ENCODE peak calls at places on chromosomes 7 and 10, in six cellular contexts. E, D, C, B, Y and I are unnamed samples.

GRCh38 chr7:135204271-135204872 is 7.0 kb downstream of the WDR91 start:
- DNase-seq in E (peak; percentile 93), D (no peak), C (no peak), B (peak; percentile 11), Y (no peak), I (no peak)

GRCh38 chr7:98225913-98226614 is 14.8 kb downstream of the BHLHA15 start:
- DNase-seq in E (no peak), D (no peak), C (no peak), B (no peak), Y (no peak), I (no peak)

GRCh38 chr10:15764867-15765454 is 45.2 kb upstream of the ITGA8 start:
- DNase-seq in E (no peak), D (no peak), C (no peak), B (no peak), Y (no peak), I (no peak)

GRCh38 chr10:74391786-74392185 is 240.8 kb downstream of the ADK start:
- DNase-seq in E (no peak), D (no peak), C (no peak), B (no peak), Y (no peak), I (no peak)

GRCh38 chr10:26310361-26310760 is 93.8 kb downstream of the GAD2 start:
- DNase-seq in E (no peak), D (no peak), C (no peak), B (no peak), Y (no peak), I (no peak)

GRCh38 chr7:134948736-134949135 is 37.6 kb upstream of the AGBL3 start:
- DNase-seq in E (peak; percentile 37), D (peak; percentile 57), C (no peak), B (peak; percentile 69), Y (no peak), I (no peak)

GRCh38 chr7:95867309-95867708 is 95.0 kb downstream of the DYNC1I1 start:
- DNase-seq in E (no peak), D (peak; percentile 2), C (peak; percentile 67), B (no peak), Y (no peak), I (no peak)

GRCh38 chr10:97647556-97647955 is 7.1 kb downstream of the PI4K2A start:
- DNase-seq in E (peak; percentile 57), D (peak; percentile 73), C (no peak), B (peak; percentile 53), Y (no peak), I (no peak)

GRCh38 chr10:133123050-133123745 is 35.5 kb downstream of the ADGRA1 start:
- DNase-seq in E (no peak), D (no peak), C (no peak), B (no peak), Y (no peak), I (no peak)

GRCh38 chr7:83857691-83858090 is 208.8 kb upstream of the SEMA3E start:
- DNase-seq in E (no peak), D (no peak), C (no peak), B (no peak), Y (no peak), I (no peak)

GRCh38 chr10:11095374-11095785 is 77.7 kb downstream of the CELF2 start:
- DNase-seq in E (no peak), D (no peak), C (peak; percentile 40), B (no peak), Y (no peak), I (no peak)

GRCh38 chr7:83347836-83348482 is 185.3 kb upstream of the PCLO start:
- DNase-seq in E (peak; percentile 65), D (peak; percentile 75), C (no peak), B (peak; percentile 85), Y (no peak), I (no peak)

GRCh38 chr10:61869772-61870520 is 31.6 kb upstream of the ARID5B start:
- DNase-seq in E (peak; percentile 73), D (no peak), C (no peak), B (peak; percentile 50), Y (no peak), I (no peak)

GRCh38 chr10:84296071-84296981 is 32.1 kb upstream of the CCSER2 start:
- DNase-seq in E (peak; percentile 98), D (peak; percentile 36), C (peak; percentile 52), B (peak; percentile 73), Y (no peak), I (no peak)

GRCh38 chr10:114714281-114714741 is 56.2 kb upstream of the ABLIM1 start:
- DNase-seq in E (peak; percentile 98), D (peak; percentile 27), C (no peak), B (peak; percentile 95), Y (no peak), I (no peak)

GRCh38 chr10:44132361-44133289 is 252.3 kb downstream of the CXCL12 start:
- DNase-seq in E (no peak), D (no peak), C (no peak), B (no peak), Y (no peak), I (no peak)

GRCh38 chr7:16929146-16929762 is 47.5 kb upstream of the AGR3 start:
- DNase-seq in E (no peak), D (no peak), C (no peak), B (no peak), Y (no peak), I (no peak)

GRCh38 chr10:122587099-122587725 is 26.7 kb downstream of the DMBT1 start:
- DNase-seq in E (no peak), D (no peak), C (no peak), B (no peak), Y (no peak), I (no peak)

GRCh38 chr7:50207682-50208255 is 96.7 kb upstream of the IKZF1 start:
- DNase-seq in E (no peak), D (no peak), C (no peak), B (no peak), Y (no peak), I (no peak)

GRCh38 chr10:103295391-103296044 is 18.6 kb downstream of the INA start:
- DNase-seq in E (peak; percentile 90), D (no peak), C (no peak), B (peak; percentile 62), Y (no peak), I (no peak)

GRCh38 chr10:123309740-123310139 is 155.5 kb downstream of the BUB3 start:
- DNase-seq in E (no peak), D (no peak), C (no peak), B (no peak), Y (no peak), I (no peak)

GRCh38 chr10:101079874-101080273 is 18.1 kb downstream of the KAZALD1 start:
- DNase-seq in E (no peak), D (no peak), C (no peak), B (no peak), Y (no peak), I (no peak)

GRCh38 chr7:155224116-155224811 is 73.4 kb upstream of the INSIG1 start:
- DNase-seq in E (no peak), D (no peak), C (no peak), B (no peak), Y (no peak), I (no peak)

GRCh38 chr10:68208424-68209042 is 23.4 kb downstream of the ATOH7 start:
- DNase-seq in E (peak; percentile 79), D (peak; percentile 68), C (peak; percentile 93), B (peak; percentile 82), Y (peak; percentile 87), I (peak; percentile 58)

GRCh38 chr10:44253769-44254462 is 131.0 kb downstream of the CXCL12 start:
- DNase-seq in E (peak; percentile 94), D (no peak), C (no peak), B (peak; percentile 87), Y (no peak), I (no peak)

GRCh38 chr7:44051611-44052220 is 7.2 kb downstream of the DBNL start:
- DNase-seq in E (no peak), D (no peak), C (no peak), B (no peak), Y (no peak), I (no peak)

GRCh38 chr7:88020953-88021650 is 87.1 kb downstream of the ADAM22 start:
- DNase-seq in E (no peak), D (no peak), C (no peak), B (no peak), Y (no peak), I (no peak)
- H3K14ac ChIP-seq in E (no peak overlapping the region), D (no peak overlapping the region), C (no peak overlapping the region), B (no peak overlapping the region), Y (no peak overlapping the region), I (no peak overlapping the region)

DNA sequence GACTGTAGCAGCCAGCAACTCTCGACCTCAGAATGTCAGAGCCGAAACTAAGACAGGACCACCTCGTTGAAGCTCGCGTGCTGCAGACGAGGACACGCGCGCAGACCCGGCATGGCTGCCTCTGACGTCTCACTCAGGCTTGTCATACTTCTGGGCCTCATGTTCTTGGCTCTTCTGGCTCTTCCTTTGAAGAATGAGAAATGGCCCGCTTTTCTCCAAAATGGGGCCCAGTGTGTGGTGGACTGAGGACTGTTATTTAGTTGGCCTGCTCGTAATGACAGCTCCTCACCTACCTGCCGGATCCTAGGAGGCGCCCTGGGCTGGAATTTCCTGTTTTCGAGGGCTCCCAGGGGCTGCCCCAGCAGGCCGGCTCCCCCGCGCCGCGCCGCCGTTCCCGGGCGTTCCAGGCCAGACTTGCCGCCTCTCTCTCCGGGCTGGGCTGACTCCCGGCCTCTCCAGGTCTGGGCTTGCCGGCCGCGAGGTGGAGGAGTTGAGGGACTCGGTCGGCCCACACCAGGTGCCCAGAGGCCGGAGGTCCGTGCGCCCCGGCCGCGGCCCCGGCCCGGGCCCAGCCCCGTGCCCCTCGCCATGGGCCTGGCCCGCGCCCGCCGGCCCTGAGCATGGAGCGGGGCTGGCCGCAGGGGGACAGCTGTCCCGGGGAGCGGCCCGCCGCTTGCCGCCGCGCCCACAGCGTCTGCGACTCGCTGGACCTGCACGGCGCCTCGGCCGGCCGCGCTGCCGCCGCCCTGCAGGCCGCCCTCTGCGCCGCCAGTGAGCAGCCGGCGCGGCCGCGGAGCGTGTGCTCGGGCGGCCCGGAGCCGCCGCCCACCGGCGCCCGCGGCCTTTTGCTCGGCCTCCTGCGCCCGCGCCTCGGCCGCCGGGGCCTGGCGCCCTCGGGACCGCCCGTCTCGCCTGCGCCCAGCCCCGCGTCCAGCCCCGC is 28.1 kb downstream of the AGAP3 start:
- DNase-seq in E (no peak), D (peak; percentile 38), C (peak; percentile 58), B (no peak), Y (no peak), I (no peak)
- H3K23ac ChIP-seq in E (peak overlapping the region; percentile 64), D (no peak overlapping the region), C (no peak overlapping the region), B (no peak overlapping the region), Y (no peak overlapping the region), I (no peak overlapping the region)

DNA sequence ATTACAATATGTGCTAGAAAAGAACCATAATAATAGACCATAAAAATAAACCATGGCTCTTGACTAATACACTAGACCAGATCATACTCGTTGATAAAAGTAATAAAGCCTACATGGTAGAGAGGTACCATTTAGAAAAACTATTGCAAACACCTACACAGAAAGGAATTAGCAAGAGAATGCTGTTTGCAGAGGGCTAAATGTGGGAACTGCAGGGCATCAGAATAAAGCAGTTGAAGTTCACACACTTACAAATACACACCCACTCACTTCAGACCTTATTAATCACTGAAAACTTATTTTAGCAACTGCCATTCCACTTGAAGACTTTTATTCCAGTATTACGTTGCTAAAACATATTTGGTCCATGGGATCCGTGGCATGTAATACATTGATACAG is 72.0 kb downstream of the CREB5 start:
- DNase-seq in E (peak; percentile 18), D (no peak), C (no peak), B (no peak), Y (no peak), I (no peak)
- H3K9ac ChIP-seq in E (no peak overlapping the region), D (no peak overlapping the region), C (no peak overlapping the region), B (no peak overlapping the region), Y (no peak overlapping the region), I (no peak overlapping the region)

DNA sequence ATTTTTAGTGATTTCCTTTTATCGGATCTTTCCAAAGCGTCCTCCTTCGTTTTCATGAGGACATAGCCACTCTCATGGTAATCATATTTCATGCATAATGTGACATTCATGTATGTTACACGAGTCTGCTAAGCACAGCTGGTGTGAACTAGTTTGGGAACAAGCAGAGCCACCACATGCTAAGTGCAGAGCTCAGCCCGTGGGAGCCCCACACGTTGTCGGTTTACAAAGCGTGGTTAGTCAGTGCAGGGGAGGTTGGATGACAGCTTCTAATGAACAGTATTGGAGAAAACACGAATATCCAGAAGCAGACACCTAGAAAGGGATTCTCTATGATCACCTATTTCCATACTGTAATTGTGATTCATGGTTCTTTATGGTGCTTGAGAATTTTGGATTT is 78.4 kb upstream of the GJD4 start:
- DNase-seq in E (no peak), D (no peak), C (no peak), B (no peak), Y (no peak), I (no peak)
- H3K14ac ChIP-seq in E (no peak overlapping the region), D (no peak overlapping the region), C (no peak overlapping the region), B (no peak overlapping the region), Y (no peak overlapping the region), I (no peak overlapping the region)